ENCODE peak calls at places on chromosome 4, in five cellular contexts. K is HepG2, P is H1, L is GM12878, D is K562. G is an unnamed sample.

GRCh38 chr4:126458993-126459392 is 1144.2 kb downstream of the FAT4 start:
- DNase-seq in D (no peak), K (no peak), L (no peak), P (no peak), G (no peak)

GRCh38 chr4:108959497-108959896 is 196.6 kb upstream of the ETNPPL start:
- DNase-seq in P (no peak), L (no peak), K (no peak), D (no peak), G (no peak)

GRCh38 chr4:177485528-177485927 is 43.3 kb upstream of the AGA start:
- DNase-seq in L (no peak), D (no peak), P (no peak), K (no peak), G (no peak)

GRCh38 chr4:139718358-139718757 is 52.7 kb downstream of the MGST2 start:
- DNase-seq in P (no peak), D (no peak), K (no peak), L (no peak), G (no peak)

GRCh38 chr4:166386491-166387367 is 513.7 kb downstream of the TLL1 start:
- DNase-seq in P (no peak), K (no peak), L (no peak), D (no peak), G (peak)

GRCh38 chr4:173835863-173836262 is 305.8 kb upstream of the HAND2 start:
- DNase-seq in L (no peak), P (no peak), K (no peak), D (no peak), G (peak)

GRCh38 chr4:110424144-110424543 is 51.8 kb upstream of the ENPEP start:
- DNase-seq in K (no peak), L (no peak), P (no peak), D (no peak), G (no peak)

GRCh38 chr4:165384186-165384585 is 5.4 kb downstream of the CPE start:
- DNase-seq in K (no peak), L (no peak), D (no peak), P (no peak), G (no peak)

GRCh38 chr4:69032847-69033638 is 63.2 kb upstream of the UGT2B7 start:
- DNase-seq in P (no peak), K (peak), D (no peak), L (no peak), G (no peak)

GRCh38 chr4:137307806-137308205 is 224.5 kb downstream of the PCDH18 start:
- DNase-seq in L (no peak), P (no peak), K (no peak), D (no peak), G (no peak)

GRCh38 chr4:187618701-187619278 is 376.8 kb upstream of the ZFP42 start:
- DNase-seq in D (no peak), L (no peak), P (no peak), K (no peak), G (no peak)
- H2AFZ ChIP-seq in D (no peak), L (no peak), P (peak), K (no peak), G (peak)

GRCh38 chr4:78557841-78558240 is 6.3 kb downstream of the ANXA3 start:
- DNase-seq in L (no peak), P (no peak), D (no peak), K (no peak), G (no peak)

GRCh38 chr4:78556655-78557054 is 5.1 kb downstream of the ANXA3 start:
- DNase-seq in L (no peak), K (no peak), P (no peak), D (no peak), G (no peak)

GRCh38 chr4:78553526-78554060 is 2.0 kb downstream of the ANXA3 start:
- DNase-seq in K (peak), D (no peak), L (no peak), P (no peak), G (no peak)

GRCh38 chr4:78551420-78552351 is at the start of gene ANXA3:
- DNase-seq in L (no peak), D (peak), P (peak), K (no peak), G (peak)

GRCh38 chr4:78552398-78553396 is 1.1 kb downstream of the ANXA3 start:
- DNase-seq in P (no peak), D (no peak), K (peak), L (no peak), G (peak)
- TF ChIP-seq CREB1 in P (no peak), D (no peak), K (no peak), L (no peak), G (no peak)

GRCh38 chr4:180057198-180057821 is 2185.9 kb upstream of the TENM3 start:
- DNase-seq in L (no peak), D (no peak), P (no peak), K (no peak), G (peak)
- H2AFZ ChIP-seq in L (no peak), D (no peak), P (peak), K (no peak), G (peak)

DNA sequence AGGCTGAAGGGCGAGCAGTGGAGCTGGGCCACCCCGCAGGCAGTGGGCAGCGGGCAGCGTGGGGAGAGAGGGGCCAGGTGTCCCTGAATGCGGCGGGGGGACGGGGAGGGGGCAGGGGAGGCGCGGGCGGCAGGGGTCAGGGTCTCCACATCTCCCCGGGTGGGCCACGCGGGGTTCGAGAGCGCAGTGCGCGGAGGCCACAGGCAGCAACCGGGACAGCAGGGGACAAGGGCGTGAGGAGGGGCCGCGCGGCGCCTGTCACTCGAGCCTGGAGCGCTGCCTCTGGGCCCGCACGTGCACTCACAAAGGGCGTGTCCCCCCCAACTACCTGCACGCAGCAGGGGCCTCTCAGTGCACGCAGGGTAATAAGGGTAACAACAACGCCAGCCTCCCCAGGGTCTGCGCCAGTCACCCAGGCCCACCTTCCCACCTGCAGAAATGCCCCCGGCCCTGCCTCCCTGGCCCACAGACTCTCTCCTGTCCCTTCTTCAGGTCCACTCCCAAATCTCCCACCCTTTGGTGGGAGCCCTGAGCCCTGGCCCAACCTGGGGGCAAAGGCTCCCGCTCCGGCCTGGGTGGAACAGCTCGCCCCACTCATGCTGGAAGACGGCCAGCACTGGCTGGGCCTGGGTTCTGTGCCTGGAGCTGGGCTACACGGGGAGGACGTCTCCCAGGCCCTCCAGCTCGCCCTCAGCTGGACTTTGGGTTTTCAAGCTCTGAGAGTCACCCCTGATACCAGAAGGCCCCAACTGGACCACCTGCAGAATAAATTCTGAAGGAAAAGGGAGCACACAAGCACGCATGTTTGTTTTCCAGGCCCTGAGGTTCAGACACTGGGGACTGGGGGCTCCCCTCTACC is 53.2 kb downstream of the ZFYVE28 start:
- DNase-seq in L (no peak), D (peak), P (no peak), K (no peak), G (peak)
- TF ChIP-seq CREB1 in L (no peak), D (no peak), P (no peak), K (no peak), G (no peak)

DNA sequence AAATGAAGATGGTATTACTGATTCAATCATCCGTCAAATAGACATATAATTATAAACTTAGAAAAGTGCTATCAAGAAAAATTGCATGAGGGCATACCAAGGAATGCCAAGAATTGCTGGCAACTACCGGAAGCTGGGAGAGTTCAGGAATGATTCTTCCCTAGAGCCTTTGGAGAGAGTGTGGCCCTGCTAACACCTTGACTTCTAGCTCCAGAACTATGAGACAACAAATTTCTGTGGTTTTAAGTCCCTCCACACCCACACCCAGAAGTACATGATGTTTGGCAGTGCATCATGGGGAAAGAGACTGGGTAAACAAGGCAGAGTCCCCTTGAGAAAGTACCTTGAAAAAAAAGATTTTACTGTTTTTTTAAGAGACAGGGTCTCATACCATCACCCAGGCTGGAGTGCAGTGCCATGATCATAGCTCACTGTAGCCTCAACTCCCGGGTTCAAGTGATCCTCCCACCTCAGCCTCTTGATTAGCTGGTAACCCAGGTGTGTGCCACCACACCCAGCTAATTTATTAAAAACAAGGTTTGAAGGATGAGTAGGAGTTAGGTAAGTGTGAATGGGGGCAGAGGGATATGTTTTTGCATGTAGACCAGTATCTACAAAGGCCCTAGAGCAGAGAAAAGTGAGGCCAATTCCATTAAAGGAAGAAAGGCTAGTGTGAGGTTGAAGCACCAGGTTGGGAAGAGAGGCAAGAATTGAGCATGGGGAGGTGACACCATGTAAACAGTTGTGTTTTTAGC is 53.1 kb downstream of the GSX2 start:
- DNase-seq in P (no peak), D (no peak), L (no peak), K (no peak), G (no peak)
- H2AFZ ChIP-seq in P (no peak), D (no peak), L (no peak), K (no peak), G (no peak)

DNA sequence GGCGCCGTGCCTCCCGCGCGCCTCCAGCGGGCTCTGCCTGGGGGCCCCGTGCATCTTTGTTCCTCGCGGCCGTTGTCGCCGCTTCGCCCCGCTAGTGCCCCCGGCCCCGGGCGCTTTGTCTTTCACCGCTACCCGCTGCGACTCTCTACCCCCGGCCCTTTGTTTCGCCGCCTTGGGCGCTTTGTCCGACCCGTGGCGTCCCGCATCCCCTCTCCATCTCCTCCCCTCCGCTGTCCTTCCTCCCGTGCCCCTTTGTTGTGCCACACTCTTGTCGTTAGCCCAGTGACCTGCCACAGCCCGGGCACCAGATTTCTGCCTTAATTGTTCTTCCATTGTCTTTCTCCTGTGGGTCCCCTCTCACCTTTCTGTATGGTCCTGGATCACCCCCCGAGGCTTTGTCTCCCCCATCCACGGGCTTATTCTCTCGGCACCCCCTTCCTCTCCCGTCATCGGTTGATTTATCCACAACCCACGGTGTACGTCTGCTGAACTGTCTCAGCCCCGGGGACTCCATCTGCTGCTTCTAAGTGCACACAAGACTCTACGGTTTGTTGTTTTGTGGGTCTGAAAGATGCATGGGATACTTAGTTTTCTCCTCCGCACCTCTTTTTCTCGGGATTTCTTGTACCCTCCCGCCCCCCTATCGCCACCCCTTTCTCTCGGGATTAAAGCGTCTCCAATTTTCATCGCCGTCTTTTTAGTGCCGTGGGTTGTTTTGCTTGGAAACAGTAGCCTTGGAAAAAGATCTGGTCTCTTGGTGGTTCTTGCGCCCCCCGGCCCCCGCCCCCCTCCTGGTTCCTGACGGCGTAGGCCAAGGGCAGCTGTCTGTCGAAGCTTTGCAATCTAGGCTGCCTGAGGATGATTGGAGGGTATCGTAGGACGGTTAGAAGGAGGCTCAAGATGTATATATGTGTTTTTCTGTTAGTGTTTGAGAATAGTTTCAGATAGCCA is 787 bp downstream of the RBPJ start:
- DNase-seq in K (peak), D (no peak), P (peak), L (no peak), G (peak)
- TF ChIP-seq CREB1 in K (no peak), D (no peak), P (no peak), L (no peak), G (no peak)

DNA sequence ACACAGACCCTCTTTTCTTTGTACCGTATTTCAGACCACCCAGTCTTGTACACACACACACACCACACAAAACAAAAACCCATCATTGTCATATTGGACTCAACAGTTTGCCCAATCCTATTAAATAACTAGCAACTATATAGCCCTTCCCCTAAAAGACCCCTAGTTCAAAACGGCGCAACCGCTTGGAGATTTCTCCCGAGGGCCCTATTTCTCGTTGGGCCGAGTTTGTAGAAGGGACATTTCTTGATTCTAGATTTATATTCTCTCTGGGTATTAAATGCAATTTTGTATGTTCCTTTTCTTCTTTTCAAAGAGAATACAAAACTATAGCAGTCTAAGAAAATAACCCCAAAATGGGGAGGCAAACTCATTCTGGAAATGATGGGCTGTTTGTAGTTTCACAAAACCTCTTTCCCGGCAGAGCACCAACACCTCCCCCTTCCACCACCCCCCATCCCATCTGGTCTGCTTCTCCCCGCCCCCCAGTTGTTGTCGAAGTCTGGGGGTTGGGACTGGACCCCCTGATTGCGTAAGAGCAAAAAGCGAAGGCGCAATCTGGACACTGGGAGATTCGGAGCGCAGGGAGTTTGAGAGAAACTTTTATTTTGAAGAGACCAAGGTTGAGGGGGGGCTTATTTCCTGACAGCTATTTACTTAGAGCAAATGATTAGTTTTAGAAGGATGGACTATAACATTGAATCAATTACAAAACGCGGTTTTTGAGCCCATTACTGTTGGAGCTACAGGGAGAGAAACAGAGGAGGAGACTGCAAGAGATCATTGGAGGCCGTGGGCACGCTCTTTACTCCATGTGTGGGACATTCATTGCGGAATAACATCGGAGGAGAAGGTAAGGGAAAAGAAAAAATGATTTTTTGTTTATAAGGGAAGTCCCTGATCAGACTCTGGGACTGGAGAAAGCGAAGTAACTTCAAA is at the start of gene PDGFRA:
- DNase-seq in D (no peak), P (peak), K (no peak), L (no peak), G (peak)
- H2AFZ ChIP-seq in D (peak), P (no peak), K (no peak), L (no peak), G (peak)

DNA sequence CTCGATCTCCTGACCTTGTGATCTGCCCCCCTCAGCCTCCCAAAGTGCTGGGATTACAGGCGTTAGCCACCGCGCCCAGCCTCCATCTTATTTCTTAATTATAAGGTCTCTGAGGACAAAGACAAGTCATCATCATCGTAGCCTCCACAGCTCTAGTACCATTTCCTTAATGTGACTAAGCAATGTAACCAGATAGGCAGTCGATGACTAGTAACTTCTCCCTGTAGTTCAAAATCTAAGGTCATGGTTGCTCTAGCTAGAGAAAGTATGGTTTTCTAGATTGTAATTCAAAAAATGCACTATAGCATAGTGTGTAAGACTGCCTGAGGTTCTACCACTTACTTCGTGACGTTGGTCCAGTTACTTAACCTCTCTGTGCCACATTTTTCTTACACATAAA is 6.9 kb downstream of the SLC39A8 start:
- DNase-seq in K (no peak), P (no peak), D (no peak), L (no peak), G (no peak)
- TF ChIP-seq CREB1 in K (no peak), P (no peak), D (no peak), L (no peak), G (no peak)

GRCh38 chr4:155673453-155673979 is 6.9 kb downstream of the GUCY1A1 start:
- DNase-seq in K (no peak), L (no peak), P (no peak), D (no peak), G (no peak)

GRCh38 chr4:155672342-155672741 is 5.7 kb downstream of the GUCY1A1 start:
- DNase-seq in L (no peak), D (no peak), P (no peak), K (no peak), G (no peak)

GRCh38 chr4:155676430-155676825 is 9.8 kb downstream of the GUCY1A1 start:
- DNase-seq in L (no peak), P (no peak), D (no peak), K (no peak), G (no peak)

GRCh38 chr4:155675709-155676429 is 9.2 kb downstream of the GUCY1A1 start:
- DNase-seq in D (no peak), L (no peak), P (no peak), K (no peak), G (no peak)

DNA sequence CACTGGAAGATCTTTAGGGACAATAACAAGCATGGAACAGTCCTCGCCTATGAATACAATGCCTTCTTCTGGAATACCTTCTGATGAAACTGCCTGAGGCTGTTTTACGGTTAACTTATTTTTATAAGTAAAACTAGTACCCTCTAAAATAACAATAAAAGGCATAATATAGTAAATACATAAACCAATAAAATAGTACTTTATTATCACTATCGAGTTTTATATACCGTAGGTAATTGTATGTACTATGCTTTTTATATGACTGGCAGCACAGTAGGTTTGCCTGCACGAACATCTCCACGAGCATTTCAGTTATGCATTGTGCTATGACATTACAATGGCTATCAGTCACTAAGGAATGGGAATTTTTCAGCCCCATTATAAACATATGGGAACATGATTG is 8.0 kb downstream of the GUCY1A1 start:
- DNase-seq in P (no peak), L (no peak), D (no peak), K (no peak), G (no peak)
- H2AFZ ChIP-seq in P (no peak), L (no peak), D (no peak), K (no peak), G (no peak)

GRCh38 chr4:101211146-101211553 is 136.2 kb downstream of the PPP3CA start:
- DNase-seq in K (peak), L (no peak), P (no peak), D (no peak), G (peak)
- TF ChIP-seq CREB1 in K (no peak), L (no peak), P (no peak), D (no peak), G (no peak)